ENCODE peak calls at places on chromosome 2, in nine cellular contexts. V is H1, B is K562, Z is SK-N-SH, X is upper lobe of left lung, G is tibial nerve, L is A549, C is stomach, D is sigmoid colon. R is an unnamed sample.

GRCh38 chr2:142642654-142643053 is 234.8 kb upstream of the KYNU start:
- DNase-seq in V (no peak), B (no peak), Z (no peak), X (no peak), G (no peak), L (no peak), C (no peak), D (no peak), R (no peak)

GRCh38 chr2:223396993-223397392 is 205.2 kb downstream of the SCG2 start:
- DNase-seq in V (no peak), B (no peak), Z (no peak), X (no peak), G (no peak), L (no peak), C (no peak), D (no peak), R (no peak)

GRCh38 chr2:181685150-181685688 is 4.9 kb upstream of the NEUROD1 start:
- DNase-seq in V (peak), B (no peak), Z (no peak), X (no peak), G (no peak), L (no peak), C (no peak), D (no peak), R (no peak)

GRCh38 chr2:127877626-127878025 is 8.1 kb downstream of the AMMECR1L start:
- DNase-seq in V (no peak), B (no peak), Z (no peak), X (no peak), G (no peak), L (no peak), C (no peak), D (no peak), R (no peak)

GRCh38 chr2:64405476-64406406 is 48.2 kb upstream of the LGALSL start:
- DNase-seq in V (no peak), B (no peak), Z (no peak), X (no peak), G (peak), L (no peak), C (no peak), D (no peak), R (peak)

GRCh38 chr2:3517948-3518495 is 1.3 kb downstream of the ADI1 start:
- DNase-seq in V (no peak), B (no peak), Z (no peak), X (no peak), G (no peak), L (no peak), C (no peak), D (no peak), R (no peak)

GRCh38 chr2:138516030-138516704 is 14.6 kb downstream of the SPOPL start:
- DNase-seq in V (no peak), B (no peak), Z (no peak), X (no peak), G (no peak), L (peak), C (no peak), D (no peak), R (no peak)

GRCh38 chr2:61055557-61055956 is 10.1 kb upstream of the SANBR start:
- DNase-seq in V (no peak), B (no peak), Z (no peak), X (no peak), G (no peak), L (peak), C (no peak), D (no peak), R (no peak)

GRCh38 chr2:11438555-11439080 is 27.3 kb downstream of the E2F6 start:
- DNase-seq in V (no peak), B (no peak), Z (no peak), X (no peak), G (no peak), L (no peak), C (no peak), D (no peak), R (no peak)

GRCh38 chr2:151363709-151364108 is 6.3 kb downstream of the TNFAIP6 start:
- DNase-seq in V (no peak), B (no peak), Z (no peak), X (no peak), G (peak), L (no peak), C (no peak), D (peak), R (no peak)

GRCh38 chr2:37657471-37657870 is 14.0 kb downstream of the CDC42EP3 start:
- DNase-seq in V (no peak), B (no peak), Z (no peak), X (no peak), G (no peak), L (no peak), C (no peak), D (no peak), R (no peak)

GRCh38 chr2:232402518-232402917 is 4.1 kb upstream of the ALPG start:
- DNase-seq in V (no peak), B (no peak), Z (no peak), X (no peak), G (no peak), L (no peak), C (no peak), D (no peak), R (peak)

GRCh38 chr2:56185101-56185581 is 1.4 kb downstream of the CCDC85A start:
- DNase-seq in V (peak), B (no peak), Z (peak), X (peak), G (peak), L (peak), C (no peak), D (peak), R (no peak)

GRCh38 chr2:215929602-215930335 is 83.6 kb downstream of the MREG start:
- DNase-seq in V (peak), B (peak), Z (no peak), X (no peak), G (no peak), L (no peak), C (no peak), D (no peak), R (no peak)

GRCh38 chr2:189022002-189022401 is 47.8 kb downstream of the COL3A1 start:
- DNase-seq in V (no peak), B (no peak), Z (peak), X (no peak), G (peak), L (no peak), C (no peak), D (peak), R (no peak)
- TF ChIP-seq EP300 in V (no peak), B (no peak), Z (peak), X (no peak), G (no peak), L (no peak), C (no peak), D (no peak), R (no peak)

DNA sequence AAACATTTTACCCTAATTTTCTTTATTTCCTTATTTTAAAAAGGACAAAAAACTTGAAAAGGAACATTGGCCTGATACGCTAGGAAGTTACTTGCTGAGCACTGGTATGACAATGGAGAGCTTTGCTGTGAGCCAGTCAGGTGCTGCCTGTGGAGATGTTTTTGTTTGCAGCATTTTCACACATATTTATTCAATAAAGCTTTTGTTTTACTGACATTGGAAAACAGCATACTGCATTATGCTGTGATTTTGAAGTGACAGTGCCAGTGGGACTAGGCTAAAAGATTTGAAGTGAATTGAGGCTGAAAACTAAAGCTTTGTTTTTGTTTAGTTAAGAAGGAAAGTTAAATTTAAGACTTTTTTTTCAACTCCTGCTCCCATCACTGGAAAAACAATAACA is 470.7 kb upstream of the ZEB2 start:
- DNase-seq in V (no peak), B (no peak), Z (no peak), X (no peak), G (no peak), L (no peak), C (no peak), D (no peak), R (no peak)
- TF ChIP-seq CTCF in V (no peak), B (no peak), Z (no peak), X (no peak), G (no peak), L (no peak), C (no peak), D (no peak), R (no peak)

GRCh38 chr2:208619993-208620392 is 213.4 kb downstream of the PTH2R start:
- DNase-seq in V (no peak), B (no peak), Z (peak), X (no peak), G (no peak), L (no peak), C (no peak), D (no peak), R (no peak)

GRCh38 chr2:208618220-208618619 is 211.6 kb downstream of the PTH2R start:
- DNase-seq in V (no peak), B (no peak), Z (no peak), X (no peak), G (no peak), L (no peak), C (no peak), D (no peak), R (no peak)

DNA sequence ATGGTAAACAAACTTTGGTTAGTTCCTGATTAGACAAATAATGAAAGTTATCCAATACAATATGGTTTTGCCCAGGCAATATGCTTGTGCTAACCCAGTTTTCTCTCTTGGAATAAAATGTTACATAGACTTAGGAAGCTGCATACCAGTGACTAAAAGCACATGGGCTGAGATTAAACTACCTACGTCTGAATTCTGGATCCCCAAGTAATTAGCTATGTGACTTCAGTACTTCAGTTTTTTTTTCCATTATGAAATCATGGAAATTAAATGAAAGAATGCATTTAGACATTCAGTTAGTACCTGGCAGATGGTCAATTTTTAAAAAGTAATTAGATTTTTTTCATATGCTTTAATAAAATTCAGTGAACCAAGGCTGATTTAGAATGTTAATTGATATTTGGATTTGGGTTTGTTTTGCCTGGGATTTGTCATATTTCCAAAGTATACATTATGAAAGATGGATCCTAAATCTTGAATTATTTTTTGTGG is 213.9 kb downstream of the PTH2R start:
- DNase-seq in V (no peak), B (no peak), Z (peak), X (no peak), G (no peak), L (no peak), C (no peak), D (no peak), R (no peak)
- TF ChIP-seq EP300 in V (no peak), B (no peak), Z (no peak), X (no peak), G (no peak), L (no peak), C (no peak), D (no peak), R (no peak)

DNA sequence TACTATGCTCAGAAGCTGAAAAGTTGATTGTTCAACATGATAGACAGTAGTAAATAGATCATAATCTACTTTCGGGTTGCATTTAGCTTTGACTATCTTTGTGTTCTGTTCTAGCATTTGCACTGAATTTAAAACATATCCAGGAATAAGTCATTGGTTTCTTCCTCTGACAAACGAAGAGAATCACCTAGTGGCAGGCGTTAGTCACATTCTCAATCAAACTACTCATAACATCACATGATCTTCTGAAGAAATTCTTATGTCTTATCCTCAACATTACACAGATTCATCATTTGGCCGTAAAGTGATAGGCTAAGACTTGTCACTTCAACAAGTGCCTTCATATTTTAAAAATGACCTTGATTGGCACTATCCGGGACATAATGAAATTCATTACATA is 63.6 kb upstream of the TTC21B start:
- DNase-seq in V (no peak), B (no peak), Z (no peak), X (no peak), G (no peak), L (peak), C (no peak), D (no peak), R (no peak)
- TF ChIP-seq CTCF in V (no peak), B (no peak), Z (no peak), X (no peak), G (no peak), L (no peak), C (no peak), D (no peak), R (no peak)

DNA sequence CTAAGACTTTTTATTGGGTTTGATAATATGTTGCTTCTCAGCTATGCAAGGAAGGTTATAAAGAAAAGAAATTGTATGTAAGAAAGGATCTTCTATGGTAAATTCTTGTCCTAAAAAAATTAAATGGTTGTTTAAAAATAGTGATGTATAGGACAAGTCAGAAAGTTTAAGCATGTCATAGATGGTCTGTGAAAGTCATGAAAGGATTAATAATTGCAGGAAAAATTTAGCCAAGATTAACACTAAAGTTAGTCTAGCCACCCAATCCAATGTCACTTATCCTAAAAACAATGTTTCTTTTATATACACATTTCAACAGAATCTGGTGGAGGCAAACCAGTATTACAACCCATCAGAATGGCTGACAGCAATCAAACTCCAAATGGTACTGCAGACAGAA is 1046.7 kb upstream of the SLC39A10 start:
- DNase-seq in V (no peak), B (no peak), Z (no peak), X (no peak), G (no peak), L (no peak), C (no peak), D (no peak), R (no peak)
- TF ChIP-seq EP300 in V (no peak), B (no peak), Z (no peak), X (no peak), G (no peak), L (no peak), C (no peak), D (no peak), R (no peak)

DNA sequence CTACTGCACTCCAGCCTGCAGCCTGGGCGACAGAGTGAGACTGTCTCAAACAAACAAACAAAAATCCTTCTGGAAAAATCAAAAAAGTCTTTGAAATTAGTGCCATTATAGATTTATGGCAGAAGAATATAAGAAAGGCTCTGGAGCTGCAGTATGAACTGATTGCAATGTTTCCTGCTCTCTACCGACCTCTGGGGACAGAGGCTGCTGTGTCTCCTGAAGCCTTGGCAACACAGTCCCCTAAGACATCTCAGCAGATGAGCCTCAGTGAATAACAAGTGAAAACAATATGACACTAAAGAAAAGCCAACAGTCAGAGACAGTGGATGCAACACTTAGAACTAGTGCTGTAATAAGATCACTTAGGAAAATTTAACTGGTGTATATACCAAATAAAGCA is 494.9 kb upstream of the LRATD1 start:
- DNase-seq in V (no peak), B (no peak), Z (no peak), X (no peak), G (no peak), L (peak), C (no peak), D (no peak), R (no peak)
- TF ChIP-seq CTCF in V (peak), B (no peak), Z (peak), X (no peak), G (no peak), L (no peak), C (no peak), D (no peak), R (no peak)

GRCh38 chr2:220460257-220460985 is 833.0 kb downstream of the SLC4A3 start:
- DNase-seq in V (no peak), B (no peak), Z (no peak), X (no peak), G (no peak), L (peak), C (no peak), D (no peak), R (no peak)
- TF ChIP-seq EP300 in V (no peak), B (no peak), Z (no peak), X (no peak), G (no peak), L (no peak), C (no peak), D (no peak), R (no peak)

GRCh38 chr2:175166216-175166824 is 1.7 kb downstream of the ATF2 start:
- DNase-seq in V (no peak), B (no peak), Z (no peak), X (no peak), G (no peak), L (no peak), C (no peak), D (no peak), R (no peak)
- TF ChIP-seq CTCF in V (no peak), B (no peak), Z (no peak), X (no peak), G (no peak), L (no peak), C (no peak), D (no peak), R (no peak)

DNA sequence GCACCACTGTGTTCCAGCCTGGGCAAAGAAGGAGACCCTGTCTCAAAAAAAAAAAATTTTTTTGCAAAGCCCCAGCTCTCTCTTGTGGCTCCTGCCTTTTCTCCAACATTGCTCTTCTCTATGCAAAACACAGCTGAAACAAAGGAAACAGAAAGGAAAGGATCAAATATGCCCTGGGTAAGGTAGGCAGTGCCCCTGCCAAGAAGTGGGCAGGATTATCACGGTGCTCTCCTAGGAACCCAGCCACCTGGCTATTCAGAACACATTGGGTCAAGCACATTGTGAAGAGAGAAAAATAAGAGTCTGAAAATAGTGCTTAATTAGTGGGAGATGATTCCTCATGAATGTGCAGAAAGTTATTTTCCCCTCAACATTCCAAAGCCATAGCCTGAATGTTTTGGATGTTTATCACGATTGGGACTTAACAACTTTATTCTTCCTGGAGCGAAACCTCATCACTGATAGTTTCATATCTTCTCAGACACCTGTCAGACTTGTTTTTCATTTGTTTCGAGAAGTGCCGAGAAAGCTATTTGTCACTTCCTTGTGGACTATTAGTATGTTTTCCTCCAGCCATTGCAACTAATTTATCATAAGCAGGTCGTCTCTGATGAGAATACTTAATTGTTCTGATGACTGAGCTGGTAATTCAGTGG is 42.7 kb upstream of the RPL31 start:
- DNase-seq in V (no peak), B (no peak), Z (no peak), X (no peak), G (no peak), L (no peak), C (peak), D (peak), R (no peak)
- TF ChIP-seq EP300 in V (no peak), B (no peak), Z (no peak), X (no peak), G (no peak), L (no peak), C (no peak), D (no peak), R (no peak)

GRCh38 chr2:8627692-8628085 is 54.2 kb upstream of the ID2 start:
- DNase-seq in V (no peak), B (no peak), Z (no peak), X (no peak), G (no peak), L (peak), C (peak), D (no peak), R (no peak)

GRCh38 chr2:8627019-8627691 is 54.7 kb upstream of the ID2 start:
- DNase-seq in V (no peak), B (no peak), Z (no peak), X (no peak), G (no peak), L (peak), C (no peak), D (no peak), R (peak)

GRCh38 chr2:8629402-8629801 is 52.5 kb upstream of the ID2 start:
- DNase-seq in V (no peak), B (no peak), Z (no peak), X (no peak), G (no peak), L (no peak), C (no peak), D (no peak), R (no peak)

GRCh38 chr2:8628870-8629209 is 53.0 kb upstream of the ID2 start:
- DNase-seq in V (no peak), B (no peak), Z (no peak), X (no peak), G (no peak), L (no peak), C (no peak), D (no peak), R (peak)

DNA sequence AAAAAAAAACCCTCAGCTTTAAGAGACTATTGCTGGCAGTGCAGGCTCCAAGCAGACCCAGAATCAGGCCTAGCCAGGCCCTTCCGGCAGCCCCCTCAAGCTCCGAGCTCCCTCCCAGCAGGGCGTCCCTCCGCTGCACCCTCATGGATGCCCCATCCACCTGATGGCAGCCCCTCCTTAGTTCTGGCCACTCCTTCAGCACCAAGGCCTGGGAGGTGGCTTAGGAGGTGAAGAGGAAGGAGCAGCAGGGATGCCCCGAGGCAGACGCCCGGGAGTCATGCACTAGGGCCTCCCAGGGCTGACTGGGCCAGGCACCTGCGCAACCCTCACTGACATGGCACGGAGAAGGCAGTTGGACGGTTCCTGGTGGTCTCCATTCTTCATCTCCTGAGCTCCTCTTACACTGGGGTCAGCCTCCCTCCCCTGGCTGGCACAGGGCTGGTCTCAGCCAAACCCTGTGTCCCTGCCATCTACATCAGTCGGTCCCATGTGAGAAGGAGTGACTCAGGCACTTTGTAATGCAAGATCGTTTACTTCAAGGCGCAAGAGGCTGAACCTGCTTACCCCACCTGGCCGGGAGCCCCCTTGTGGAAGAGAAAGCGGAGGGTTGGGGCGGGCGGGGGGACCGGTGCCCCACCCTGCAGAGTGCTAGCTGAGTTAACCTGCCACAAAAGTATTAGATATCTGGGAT is 53.5 kb upstream of the ID2 start:
- DNase-seq in V (no peak), B (peak), Z (no peak), X (no peak), G (no peak), L (peak), C (no peak), D (no peak), R (peak)
- TF ChIP-seq CTCF in V (no peak), B (peak), Z (no peak), X (no peak), G (no peak), L (peak), C (no peak), D (no peak), R (no peak)